ENCODE peak calls at places on chromosomes 7 and 10, in ten cellular contexts. Y is fibroblast of the conjunctiva; V is lung; N is non-pigmented ciliary epithelial cell; C is H9; H is NCI-H1092 treated with DMSO at 0.1 percent for 48 hours; Q is AG08396; S is T-cell; D is effector CD4-positive, alpha-beta T cell; I is GM12891. K is an unnamed sample.

GRCh38 chr7:128444242-128444641 is 11.4 kb upstream of the HILPDA start:
- DNase-seq in Q (no peak), C (no peak), D (no peak), I (no peak), N (no peak), S (no peak), H (no peak), Y (no peak), V (no peak), K (no peak)

GRCh38 chr10:68330852-68331454 is 911 bp upstream of the HNRNPH3 start:
- DNase-seq in Q (no peak), S (no peak), I (no peak), C (peak), V (no peak), N (no peak), D (no peak), Y (peak), H (peak), K (peak)

GRCh38 chr10:84333864-84334451 is 5.6 kb downstream of the CCSER2 start:
- DNase-seq in S (peak), D (peak), Q (peak), N (no peak), V (no peak), H (no peak), I (no peak), Y (no peak), C (no peak), K (peak)

GRCh38 chr7:85851571-85852193 is 664.8 kb upstream of the SEMA3D start:
- DNase-seq in N (peak), S (no peak), H (peak), V (no peak), Y (peak), C (no peak), D (no peak), I (no peak), Q (peak), K (peak)

GRCh38 chr7:49091089-49091488 is 166.7 kb downstream of the CDC14C start:
- DNase-seq in C (no peak), N (no peak), Q (no peak), S (no peak), I (no peak), V (no peak), D (no peak), H (no peak), Y (no peak), K (no peak)

GRCh38 chr7:37558320-37558719 is 109.7 kb upstream of the ELMO1 start:
- DNase-seq in N (no peak), Q (no peak), I (no peak), C (no peak), S (no peak), V (no peak), D (no peak), Y (no peak), H (no peak), K (no peak)

GRCh38 chr10:132138133-132138532 is 48.6 kb upstream of the DPYSL4 start:
- DNase-seq in Q (no peak), C (no peak), V (no peak), H (no peak), S (no peak), Y (no peak), D (no peak), N (no peak), I (no peak), K (no peak)

GRCh38 chr10:1572519-1573333 is 164.6 kb downstream of the ADARB2 start:
- DNase-seq in Q (no peak), Y (no peak), N (no peak), I (no peak), D (no peak), V (no peak), H (peak), C (no peak), S (no peak), K (no peak)

GRCh38 chr7:129493555-129493954 is 8.8 kb upstream of the SMKR1 start:
- DNase-seq in V (no peak), S (no peak), H (no peak), I (no peak), N (no peak), D (no peak), Q (no peak), Y (no peak), C (no peak), K (peak)

GRCh38 chr7:100013328-100013676 is 2.1 kb upstream of the ZKSCAN1 start:
- DNase-seq in V (no peak), Q (no peak), H (no peak), I (no peak), D (no peak), N (no peak), S (no peak), Y (no peak), C (no peak), K (no peak)

GRCh38 chr10:132096863-132097478 is 31.2 kb downstream of the JAKMIP3 start:
- DNase-seq in H (no peak), N (no peak), Y (no peak), Q (no peak), C (peak), I (no peak), S (no peak), V (no peak), D (no peak), K (no peak)

GRCh38 chr7:131154380-131154779 is 173.3 kb upstream of the MKLN1 start:
- DNase-seq in Q (no peak), S (no peak), V (no peak), H (no peak), Y (no peak), C (no peak), N (no peak), I (no peak), D (no peak), K (no peak)

GRCh38 chr10:93495654-93496321 is 624 bp upstream of the CEP55 start:
- DNase-seq in V (no peak), Q (peak), H (peak), C (no peak), Y (no peak), D (no peak), S (no peak), I (no peak), N (no peak), K (no peak)

GRCh38 chr10:44647877-44648542 is 263.1 kb upstream of the CXCL12 start:
- DNase-seq in H (no peak), N (no peak), C (no peak), I (no peak), V (no peak), S (no peak), Y (peak), D (no peak), Q (peak), K (peak)

GRCh38 chr7:66707825-66708224 is 32.7 kb upstream of the RABGEF1 start:
- DNase-seq in C (no peak), N (no peak), H (no peak), I (no peak), S (no peak), D (no peak), Q (no peak), Y (no peak), V (no peak), K (no peak)

GRCh38 chr10:110535958-110536891 is 31.3 kb upstream of the SMC3 start:
- DNase-seq in Y (no peak), Q (peak), C (peak), N (no peak), V (no peak), S (peak), D (peak), I (no peak), H (no peak), K (peak)

GRCh38 chr7:40644454-40645188 is 509.8 kb downstream of the SUGCT start:
- DNase-seq in Q (no peak), D (no peak), H (no peak), V (no peak), C (peak), Y (no peak), I (no peak), S (no peak), N (no peak), K (no peak)

GRCh38 chr10:11680496-11680895 is 61.7 kb upstream of the ECHDC3 start:
- DNase-seq in V (no peak), H (no peak), C (no peak), Q (no peak), Y (no peak), D (no peak), N (no peak), S (no peak), I (no peak), K (no peak)

GRCh38 chr7:148398844-148399365 is 191.7 kb upstream of the C7orf33 start:
- DNase-seq in Y (no peak), I (no peak), D (no peak), S (no peak), Q (no peak), H (no peak), N (no peak), V (no peak), C (no peak), K (no peak)

GRCh38 chr7:28755255-28755654 is 202.9 kb downstream of the TRIL start:
- DNase-seq in Q (peak), V (no peak), N (no peak), H (no peak), D (no peak), C (no peak), S (no peak), Y (peak), I (no peak), K (peak)

GRCh38 chr10:44411251-44411650 is 26.4 kb upstream of the CXCL12 start:
- DNase-seq in H (no peak), S (no peak), Y (no peak), N (no peak), C (no peak), D (no peak), V (no peak), Q (no peak), I (no peak), K (no peak)

GRCh38 chr7:29281782-29282541 is 87.4 kb downstream of the CHN2 start:
- DNase-seq in V (no peak), H (peak), I (no peak), N (no peak), S (no peak), D (no peak), Q (no peak), Y (no peak), C (no peak), K (no peak)

GRCh38 chr10:100100651-100101525 is 19.2 kb upstream of the CPN1 start:
- DNase-seq in Y (no peak), V (no peak), N (no peak), S (no peak), H (no peak), C (no peak), D (no peak), Q (peak), I (no peak), K (peak)

GRCh38 chr10:107163086-107163880 is 1.2 kb downstream of the SORCS1 start:
- DNase-seq in Q (no peak), V (no peak), D (no peak), H (no peak), N (no peak), I (no peak), S (no peak), Y (no peak), C (no peak), K (no peak)

GRCh38 chr10:5574642-5575131 is 49.9 kb downstream of the CALML3 start:
- DNase-seq in V (no peak), C (no peak), N (no peak), I (no peak), H (no peak), S (no peak), D (no peak), Q (no peak), Y (no peak), K (no peak)

K was measured in IMR-90.